ENCODE peak calls at places on chromosomes 13 and 19, in eight cellular contexts. S, D, T, P, Y, O, H and F are unnamed samples.

GRCh38 chr19:16019691-16020448 is 56.4 kb upstream of the TPM4 start:
- DNase-seq in P (no peak), H (no peak), Y (no peak), T (no peak), S (no peak), D (no peak), O (no peak), F (no peak)

GRCh38 chr13:75271851-75272250 is 210.1 kb downstream of the TBC1D4 start:
- DNase-seq in P (peak), O (peak), Y (no peak), H (peak), S (no peak), D (no peak), T (no peak), F (no peak)

GRCh38 chr13:39943711-39944110 is 288.2 kb downstream of the COG6 start:
- DNase-seq in Y (no peak), P (no peak), S (no peak), O (no peak), H (no peak), D (no peak), T (no peak), F (no peak)

GRCh38 chr19:41330946-41331678 is 21.1 kb downstream of the CCDC97 start:
- DNase-seq in S (no peak), O (no peak), D (no peak), Y (no peak), P (no peak), H (no peak), T (no peak), F (no peak)

GRCh38 chr13:75480691-75481175 is 1.2 kb downstream of the TBC1D4 start:
- DNase-seq in P (peak), Y (no peak), T (peak), H (no peak), D (peak), S (peak), O (peak), F (peak)

GRCh38 chr19:42289556-42290041 is 12.3 kb upstream of the PRR19 start:
- DNase-seq in T (no peak), O (no peak), P (no peak), H (no peak), Y (no peak), D (no peak), S (no peak), F (no peak)

GRCh38 chr19:48660854-48661731 is 11.7 kb downstream of the NTN5 start:
- DNase-seq in T (peak), O (peak), Y (peak), D (peak), S (peak), H (peak), P (peak), F (peak)

GRCh38 chr19:18612772-18613588 is at the start of gene TMEM59L:
- DNase-seq in P (no peak), D (no peak), H (no peak), O (no peak), T (no peak), S (no peak), Y (peak), F (no peak)

GRCh38 chr19:30391554-30392551 is 19.7 kb downstream of the ZNF536 start:
- DNase-seq in D (no peak), O (no peak), P (no peak), S (peak), Y (no peak), H (peak), T (peak), F (no peak)

GRCh38 chr19:58562126-58563033 is 4.0 kb upstream of the UBE2M start:
- DNase-seq in O (peak), H (no peak), P (peak), S (no peak), T (no peak), D (peak), Y (no peak), F (no peak)

GRCh38 chr19:34217952-34218817 is 36.2 kb upstream of the GARRE1 start:
- DNase-seq in H (peak), T (peak), P (peak), D (no peak), O (peak), Y (peak), S (peak), F (peak)

GRCh38 chr13:106382569-106382968 is 152.9 kb downstream of the EFNB2 start:
- DNase-seq in O (no peak), H (no peak), T (no peak), D (no peak), P (no peak), Y (no peak), S (no peak), F (no peak)

GRCh38 chr13:76380436-76381065 is 505.7 kb downstream of the KCTD12 start:
- DNase-seq in O (peak), T (no peak), D (no peak), H (no peak), P (peak), S (no peak), Y (no peak), F (no peak)

GRCh38 chr13:106384516-106384915 is 150.9 kb downstream of the EFNB2 start:
- DNase-seq in T (no peak), S (no peak), D (no peak), P (no peak), Y (no peak), H (no peak), O (no peak), F (no peak)

GRCh38 chr13:99433543-99434075 is 67.7 kb upstream of the TM9SF2 start:
- DNase-seq in S (no peak), O (no peak), H (no peak), Y (no peak), T (no peak), P (no peak), D (no peak), F (no peak)